ENCODE peak calls at places on chromosomes 6 and 20, in four cellular contexts. One of them, this sample, is unnamed.

GRCh38 chr6:81171991-81172740 is 580.3 kb downstream of the TENT5A start:
- DNase-seq in AG09309: no peak
- DNase-seq in CD8-positive, alpha-beta T cell: no peak
- DNase-seq in PC-3: no peak
- DNase-seq in this sample: no peak

GRCh38 chr6:169087436-169088046 is 166.1 kb downstream of the THBS2 start:
- DNase-seq in CD8-positive, alpha-beta T cell: no peak
- DNase-seq in PC-3: no peak
- DNase-seq in AG09309: no peak
- DNase-seq in this sample: no peak

GRCh38 chr6:137389150-137389664 is 105.0 kb downstream of the OLIG3 start:
- DNase-seq in PC-3: peak
- DNase-seq in AG09309: no peak
- DNase-seq in CD8-positive, alpha-beta T cell: peak
- DNase-seq in this sample: no peak

GRCh38 chr6:49336514-49337131 is 126.4 kb downstream of the MMUT start:
- DNase-seq in PC-3: no peak
- DNase-seq in CD8-positive, alpha-beta T cell: no peak
- DNase-seq in AG09309: peak
- DNase-seq in this sample: no peak

GRCh38 chr6:41451515-41452163 is 94.5 kb upstream of the FOXP4 start:
- DNase-seq in CD8-positive, alpha-beta T cell: no peak
- DNase-seq in PC-3: no peak
- DNase-seq in AG09309: no peak
- DNase-seq in this sample: no peak

GRCh38 chr6:52566201-52566600 is 10.7 kb downstream of the TRAM2 start:
- DNase-seq in PC-3: no peak
- DNase-seq in CD8-positive, alpha-beta T cell: no peak
- DNase-seq in AG09309: no peak
- DNase-seq in this sample: no peak

GRCh38 chr6:67986694-67987232 is 648.3 kb upstream of the ADGRB3 start:
- DNase-seq in AG09309: no peak
- DNase-seq in PC-3: no peak
- DNase-seq in CD8-positive, alpha-beta T cell: no peak
- DNase-seq in this sample: no peak

GRCh38 chr6:71300561-71301168 is 12.1 kb downstream of the OGFRL1 start:
- DNase-seq in CD8-positive, alpha-beta T cell: no peak
- DNase-seq in AG09309: no peak
- DNase-seq in PC-3: no peak
- DNase-seq in this sample: no peak

GRCh38 chr20:56624786-56625681 is 4.1 kb upstream of the TFAP2C start:
- DNase-seq in AG09309: no peak
- DNase-seq in PC-3: no peak
- DNase-seq in CD8-positive, alpha-beta T cell: no peak
- DNase-seq in this sample: no peak

GRCh38 chr6:167306401-167306998 is 15.4 kb downstream of the UNC93A start:
- DNase-seq in AG09309: no peak
- DNase-seq in CD8-positive, alpha-beta T cell: no peak
- DNase-seq in PC-3: no peak
- DNase-seq in this sample: no peak

GRCh38 chr20:54067606-54068174 is 2.7 kb downstream of the BCAS1 start:
- DNase-seq in CD8-positive, alpha-beta T cell: no peak
- DNase-seq in AG09309: no peak
- DNase-seq in PC-3: peak
- DNase-seq in this sample: peak

GRCh38 chr6:142534484-142534883 is 232.7 kb downstream of the ADGRG6 start:
- DNase-seq in CD8-positive, alpha-beta T cell: no peak
- DNase-seq in AG09309: no peak
- DNase-seq in PC-3: no peak
- DNase-seq in this sample: no peak

GRCh38 chr6:139082370-139082769 is 52.5 kb upstream of the HECA start:
- DNase-seq in AG09309: no peak
- DNase-seq in CD8-positive, alpha-beta T cell: no peak
- DNase-seq in PC-3: no peak
- DNase-seq in this sample: no peak

GRCh38 chr6:88567696-88568095 is 395.7 kb downstream of the RNGTT start:
- DNase-seq in CD8-positive, alpha-beta T cell: no peak
- DNase-seq in AG09309: no peak
- DNase-seq in PC-3: no peak
- DNase-seq in this sample: no peak

GRCh38 chr6:88569959-88570358 is 393.5 kb downstream of the RNGTT start:
- DNase-seq in PC-3: no peak
- DNase-seq in CD8-positive, alpha-beta T cell: no peak
- DNase-seq in AG09309: no peak
- DNase-seq in this sample: no peak

GRCh38 chr6:88565836-88566235 is 397.6 kb downstream of the RNGTT start:
- DNase-seq in PC-3: no peak
- DNase-seq in AG09309: no peak
- DNase-seq in CD8-positive, alpha-beta T cell: no peak
- DNase-seq in this sample: no peak

GRCh38 chr6:88565409-88565811 is 398.0 kb downstream of the RNGTT start:
- DNase-seq in AG09309: no peak
- DNase-seq in PC-3: no peak
- DNase-seq in CD8-positive, alpha-beta T cell: no peak
- DNase-seq in this sample: no peak

GRCh38 chr6:88566746-88567534 is 396.5 kb downstream of the RNGTT start:
- DNase-seq in AG09309: no peak
- DNase-seq in CD8-positive, alpha-beta T cell: no peak
- DNase-seq in PC-3: no peak
- DNase-seq in this sample: no peak
- TF ChIP-seq CTCF in AG09309: no peak
- TF ChIP-seq CTCF in CD8-positive, alpha-beta T cell: no peak
- TF ChIP-seq CTCF in PC-3: no peak
- TF ChIP-seq CTCF in this sample: no peak

DNA sequence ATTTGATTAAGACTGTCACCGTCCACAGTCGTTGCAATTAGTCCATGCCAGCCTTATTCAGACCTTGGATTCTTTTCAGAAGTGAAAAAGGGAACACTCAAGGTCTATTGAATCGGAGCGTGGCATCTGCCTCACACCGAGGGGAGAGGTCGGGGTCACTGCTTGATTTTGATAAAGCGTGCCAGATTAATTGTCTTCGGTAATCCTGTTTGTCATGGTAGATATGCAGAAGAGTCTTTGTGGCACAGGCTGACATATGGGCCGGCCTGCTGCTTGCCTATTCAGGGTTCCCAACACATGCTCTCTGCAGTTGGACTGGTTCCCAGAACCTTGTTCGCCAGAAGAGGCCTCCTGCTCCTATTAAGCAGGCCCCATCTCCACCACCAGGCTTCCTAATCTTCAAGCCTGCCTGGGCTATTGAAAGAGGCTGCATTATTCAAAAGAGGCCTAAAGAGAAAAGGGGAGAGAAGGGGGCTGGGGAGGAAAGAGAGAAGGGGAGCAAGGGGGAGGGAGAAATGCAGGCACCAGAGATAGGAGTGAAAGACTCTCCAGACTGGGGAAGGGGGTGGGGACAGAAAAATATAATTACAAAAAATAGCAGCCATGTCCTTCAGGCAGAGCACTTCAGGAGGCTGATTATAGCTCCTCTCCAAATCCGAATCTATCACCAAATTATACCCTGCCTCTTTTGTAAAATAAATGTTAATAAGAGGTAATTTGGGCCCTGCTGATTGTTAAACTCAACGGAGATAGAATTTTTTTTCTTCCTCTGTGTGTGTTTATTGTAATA is 611.3 kb downstream of the HDGFL1 start:
- DNase-seq in PC-3: no peak
- DNase-seq in AG09309: no peak
- DNase-seq in CD8-positive, alpha-beta T cell: no peak
- DNase-seq in this sample: no peak
- TF ChIP-seq CTCF in PC-3: no peak
- TF ChIP-seq CTCF in AG09309: no peak
- TF ChIP-seq CTCF in CD8-positive, alpha-beta T cell: no peak
- TF ChIP-seq CTCF in this sample: peak

GRCh38 chr6:163711071-163711470 is 296.6 kb downstream of the QKI start:
- DNase-seq in CD8-positive, alpha-beta T cell: no peak
- DNase-seq in AG09309: no peak
- DNase-seq in PC-3: no peak
- DNase-seq in this sample: no peak

GRCh38 chr6:163712981-163713380 is 298.5 kb downstream of the QKI start:
- DNase-seq in AG09309: no peak
- DNase-seq in PC-3: no peak
- DNase-seq in CD8-positive, alpha-beta T cell: no peak
- DNase-seq in this sample: no peak

GRCh38 chr6:163712569-163712966 is 298.1 kb downstream of the QKI start:
- DNase-seq in PC-3: no peak
- DNase-seq in AG09309: no peak
- DNase-seq in CD8-positive, alpha-beta T cell: no peak
- DNase-seq in this sample: no peak

GRCh38 chr6:163710552-163710951 is 296.0 kb downstream of the QKI start:
- DNase-seq in CD8-positive, alpha-beta T cell: no peak
- DNase-seq in AG09309: no peak
- DNase-seq in PC-3: no peak
- DNase-seq in this sample: no peak

DNA sequence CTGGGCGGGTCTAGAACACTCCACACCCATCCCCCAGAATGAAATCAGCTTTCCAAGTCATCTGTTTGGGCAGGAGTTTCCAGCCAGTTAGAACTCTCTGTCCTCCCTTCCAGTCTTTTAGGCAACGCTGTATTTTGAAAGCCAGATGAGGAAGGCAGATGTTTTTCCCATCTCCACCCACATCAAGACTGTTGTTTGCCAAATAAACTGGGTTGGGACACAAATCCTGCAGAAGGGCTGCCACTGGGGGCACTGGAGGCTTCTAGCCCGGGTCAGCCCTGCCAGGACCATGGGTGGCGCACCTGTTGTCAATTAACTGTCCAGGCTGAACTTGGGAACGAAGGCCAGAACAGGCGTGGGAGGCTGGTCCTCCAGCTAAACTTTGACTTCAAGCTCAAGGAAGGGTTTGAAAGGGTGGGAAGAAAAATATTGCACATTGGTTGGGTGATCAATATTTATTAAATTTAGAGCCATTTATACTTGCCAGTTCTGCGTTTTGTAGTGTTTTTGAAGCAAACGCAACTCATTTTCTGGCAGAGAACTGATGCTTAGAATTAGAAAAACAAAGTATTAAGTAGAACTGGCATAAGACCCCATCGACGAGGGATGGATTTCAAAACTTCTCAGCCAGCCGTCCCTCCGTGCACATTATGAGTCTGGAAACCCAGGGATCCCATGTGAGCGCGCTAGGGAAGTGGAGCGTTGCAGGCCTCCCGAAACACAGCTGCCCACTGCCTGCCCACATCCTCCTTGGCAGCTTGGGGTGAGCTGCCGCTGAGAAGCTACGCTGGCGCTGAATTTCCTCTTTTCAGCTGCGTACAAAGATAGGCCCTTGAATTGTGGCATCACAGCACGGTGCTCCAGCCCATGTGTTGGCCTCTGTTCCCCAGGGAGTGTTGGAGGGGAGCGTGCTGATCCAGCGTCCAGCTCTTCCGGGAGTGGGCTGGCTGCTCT is 297.4 kb downstream of the QKI start:
- DNase-seq in CD8-positive, alpha-beta T cell: no peak
- DNase-seq in PC-3: no peak
- DNase-seq in AG09309: no peak
- DNase-seq in this sample: no peak
- TF ChIP-seq CTCF in CD8-positive, alpha-beta T cell: no peak
- TF ChIP-seq CTCF in PC-3: no peak
- TF ChIP-seq CTCF in AG09309: peak
- TF ChIP-seq CTCF in this sample: no peak

GRCh38 chr6:79570129-79570801 is 33.0 kb upstream of the LCA5 start:
- DNase-seq in PC-3: peak
- DNase-seq in CD8-positive, alpha-beta T cell: no peak
- DNase-seq in AG09309: peak
- DNase-seq in this sample: no peak
- TF ChIP-seq CTCF in PC-3: no peak
- TF ChIP-seq CTCF in CD8-positive, alpha-beta T cell: no peak
- TF ChIP-seq CTCF in AG09309: no peak
- TF ChIP-seq CTCF in this sample: no peak

DNA sequence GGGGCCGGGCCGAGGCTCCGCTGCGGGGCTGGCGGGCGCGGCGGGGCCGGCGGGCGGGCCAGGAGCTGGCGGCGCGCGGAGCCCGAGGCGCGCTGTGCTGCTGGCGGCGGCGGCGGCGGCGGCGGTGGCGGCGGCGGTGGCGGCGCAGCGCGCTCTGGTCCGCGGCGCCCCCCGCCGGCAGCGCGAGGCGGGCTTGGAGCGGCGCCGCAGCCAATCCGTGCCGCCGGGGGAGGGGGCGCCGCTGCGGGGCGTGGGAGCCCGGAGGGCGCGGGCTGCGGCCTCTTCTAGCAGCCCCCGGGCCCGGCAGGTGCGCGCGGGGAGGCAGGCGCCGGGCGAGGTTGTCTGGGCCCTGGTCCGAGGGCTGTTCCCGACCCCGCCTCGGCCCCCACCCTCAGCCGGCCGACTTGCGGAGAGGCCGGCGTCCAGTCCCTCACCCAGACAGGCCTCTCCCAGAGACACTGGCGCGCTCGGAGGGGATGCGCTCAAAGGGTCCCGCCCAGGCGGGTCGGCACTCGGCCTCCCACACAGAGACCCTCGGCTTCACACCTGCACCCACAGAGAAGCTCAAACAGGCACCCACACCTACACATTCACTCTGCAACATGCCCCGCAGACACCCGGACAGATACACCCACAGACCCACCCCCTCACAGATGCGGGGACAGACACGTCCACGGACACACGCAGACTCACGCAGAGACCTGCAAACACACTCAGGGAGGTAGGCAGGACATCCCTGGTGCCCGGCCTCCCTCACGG is at the start of gene RIMS4:
- DNase-seq in PC-3: no peak
- DNase-seq in AG09309: no peak
- DNase-seq in CD8-positive, alpha-beta T cell: no peak
- DNase-seq in this sample: no peak
- TF ChIP-seq CTCF in PC-3: no peak
- TF ChIP-seq CTCF in AG09309: no peak
- TF ChIP-seq CTCF in CD8-positive, alpha-beta T cell: no peak
- TF ChIP-seq CTCF in this sample: no peak

DNA sequence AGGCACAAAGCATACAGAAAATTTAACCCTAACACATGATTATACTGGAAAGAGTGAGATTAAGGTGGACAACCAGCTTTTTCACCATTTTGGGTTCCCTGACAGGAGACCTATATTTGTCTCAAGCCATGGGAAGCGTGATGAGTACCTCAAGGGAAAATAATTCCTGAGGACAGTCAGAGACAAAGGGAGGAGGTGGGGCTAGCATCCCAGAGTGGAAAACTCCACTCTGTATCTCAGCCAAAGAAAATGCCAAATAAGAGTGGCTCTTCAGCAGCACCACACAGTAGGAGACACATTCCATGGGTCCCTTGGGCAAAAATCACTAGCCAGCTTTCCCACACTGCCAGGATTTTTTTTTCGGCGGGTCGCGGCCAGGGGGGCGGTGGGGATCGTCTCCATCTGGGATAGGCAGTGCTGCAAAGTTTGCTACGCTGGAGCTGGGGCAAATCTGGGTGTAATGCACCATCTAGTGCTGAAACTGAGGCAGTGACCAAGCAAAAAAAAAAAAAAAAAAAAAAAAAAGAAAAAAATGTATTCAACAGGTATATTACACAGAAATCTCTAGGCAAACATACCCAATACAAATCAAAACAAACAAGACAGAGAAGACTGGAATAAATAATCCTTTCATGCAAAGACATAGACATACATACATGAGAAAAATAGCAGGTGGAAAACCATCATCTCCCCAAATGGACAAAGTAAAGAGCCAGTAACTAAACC is 77.3 kb upstream of the SLC35F1 start:
- DNase-seq in PC-3: peak
- DNase-seq in CD8-positive, alpha-beta T cell: no peak
- DNase-seq in AG09309: no peak
- DNase-seq in this sample: no peak
- TF ChIP-seq CTCF in PC-3: peak
- TF ChIP-seq CTCF in CD8-positive, alpha-beta T cell: no peak
- TF ChIP-seq CTCF in AG09309: peak
- TF ChIP-seq CTCF in this sample: peak